ENCODE peak calls at places on chromosomes 6 and 20, in eight cellular contexts. R is heart right ventricle, Y is neuronal stem cell, W is psoas muscle, C is PC-9, N is adrenal gland, V is IMR-90, A is upper lobe of right lung. B is an unnamed sample. For H3K4me1 and H3K36me3, the result is how much of the 10 kb centered on the place peaks cover.

GRCh38 chr6:145507251-145507650 is 228.1 kb downstream of the EPM2A start:
- DNase-seq in W (no peak), R (no peak), N (no peak), C (no peak), A (no peak), Y (no peak), V (no peak), B (no peak)

GRCh38 chr6:75205776-75206334 is at the start of gene COL12A1:
- DNase-seq in C (peak), V (peak), A (peak), R (peak), Y (peak), N (peak), W (peak), B (no peak)

GRCh38 chr20:25586877-25587276 is 1.5 kb upstream of the NINL start:
- DNase-seq in R (no peak), A (peak), W (no peak), C (no peak), N (no peak), V (peak), Y (no peak), B (no peak)

GRCh38 chr6:5151955-5152401 is 66.8 kb downstream of the PPP1R3G start:
- DNase-seq in A (no peak), R (no peak), Y (no peak), W (no peak), V (peak), N (no peak), C (no peak), B (no peak)

GRCh38 chr6:51934098-51934497 is 153.3 kb downstream of the PKHD1 start:
- DNase-seq in C (no peak), A (no peak), V (no peak), N (no peak), R (no peak), Y (no peak), W (no peak), B (no peak)

GRCh38 chr6:93389192-93389591 is 30.2 kb downstream of the EPHA7 start:
- DNase-seq in A (no peak), R (no peak), Y (no peak), V (no peak), N (no peak), C (no peak), W (no peak), B (no peak)

GRCh38 chr6:14476793-14477531 is 359.4 kb downstream of the CD83 start:
- DNase-seq in C (no peak), W (peak), A (no peak), R (no peak), N (peak), Y (no peak), V (peak), B (no peak)

GRCh38 chr6:157188213-157188612 is 135.1 kb downstream of the TMEM242 start:
- DNase-seq in W (no peak), N (no peak), A (no peak), R (no peak), Y (no peak), V (peak), C (no peak), B (no peak)

GRCh38 chr6:139710578-139710977 is 336.1 kb upstream of the CITED2 start:
- DNase-seq in W (no peak), C (no peak), N (no peak), A (no peak), Y (no peak), V (no peak), R (no peak), B (no peak)

GRCh38 chr6:44933113-44933512 is 395.0 kb upstream of the RUNX2 start:
- DNase-seq in C (no peak), Y (no peak), V (no peak), W (no peak), A (no peak), N (no peak), R (no peak), B (peak)

GRCh38 chr6:154319231-154319858 is 37.3 kb downstream of the IPCEF1 start:
- DNase-seq in W (no peak), N (no peak), R (no peak), A (no peak), V (peak), Y (no peak), C (no peak), B (no peak)

GRCh38 chr6:130622142-130622541 is 205.1 kb upstream of the SMLR1 start:
- DNase-seq in W (no peak), C (no peak), A (no peak), N (no peak), V (peak), R (no peak), Y (no peak), B (no peak)

GRCh38 chr6:5866547-5867051 is 140.1 kb downstream of the NRN1 start:
- DNase-seq in A (no peak), Y (no peak), W (no peak), N (no peak), C (peak), R (no peak), V (peak), B (peak)

GRCh38 chr6:158717341-158718328 is 67.8 kb downstream of the SYTL3 start:
- DNase-seq in V (no peak), W (no peak), A (no peak), Y (no peak), N (no peak), C (no peak), R (no peak), B (peak)

DNA sequence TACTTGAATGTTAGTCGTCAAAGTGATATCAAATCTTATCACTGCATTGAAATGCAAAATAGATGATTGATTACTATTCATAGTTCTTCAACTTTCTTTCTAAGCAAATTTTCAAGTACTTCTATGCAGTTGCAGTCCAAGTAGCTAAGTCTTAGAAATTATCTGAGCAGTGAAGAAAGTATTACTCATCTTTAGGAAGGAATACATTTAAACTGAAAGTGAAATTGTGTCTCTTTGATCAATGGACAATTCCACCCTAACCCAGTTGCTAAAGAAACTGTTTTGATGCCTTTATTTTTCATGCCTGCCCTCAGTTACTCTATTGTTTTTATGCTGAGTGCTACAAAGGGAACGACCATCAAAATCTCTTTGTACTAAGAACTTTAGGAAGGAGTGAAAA is 337.4 kb downstream of the GRIK2 start:
- DNase-seq in N (no peak), A (no peak), Y (no peak), C (no peak), R (no peak), W (no peak), V (peak), B (no peak)
- H3K27ac ChIP-seq in N (no peak), A (no peak), Y (no peak), C (no peak), R (no peak), W (no peak), V (peak), B (no peak)

GRCh38 chr6:152166897-152167296 is 359.4 kb downstream of the ESR1 start:
- DNase-seq in R (no peak), V (no peak), C (no peak), N (no peak), W (no peak), Y (no peak), A (no peak), B (no peak)
- H3K4me1 ChIP-seq in R (under half), V (under half), C (under half), N (under half), W (under half), Y (under half), A (under half), B (under half)

GRCh38 chr6:87220997-87221396 is 65.6 kb downstream of the ZNF292 start:
- DNase-seq in Y (no peak), R (no peak), V (no peak), W (no peak), C (no peak), N (no peak), A (no peak), B (no peak)
- H3K36me3 ChIP-seq in Y (under half), R (under half), V (under half), W (under half), C (under half), N (under half), A (half or more), B (under half)

GRCh38 chr6:137208279-137208678 is 10.9 kb downstream of the IFNGR1 start:
- DNase-seq in V (no peak), N (no peak), A (no peak), R (no peak), C (no peak), Y (no peak), W (no peak), B (no peak)

GRCh38 chr6:137213813-137214212 is 5.4 kb downstream of the IFNGR1 start:
- DNase-seq in R (no peak), A (no peak), W (no peak), V (no peak), Y (no peak), N (no peak), C (no peak), B (no peak)

GRCh38 chr6:137211910-137212309 is 7.3 kb downstream of the IFNGR1 start:
- DNase-seq in Y (no peak), N (no peak), V (no peak), W (no peak), C (no peak), R (no peak), A (no peak), B (no peak)

GRCh38 chr6:137213331-137213740 is 5.8 kb downstream of the IFNGR1 start:
- DNase-seq in W (no peak), A (no peak), Y (no peak), V (no peak), C (no peak), N (no peak), R (no peak), B (no peak)

GRCh38 chr6:137210903-137211302 is 8.3 kb downstream of the IFNGR1 start:
- DNase-seq in C (no peak), V (peak), N (no peak), Y (no peak), W (no peak), A (no peak), R (no peak), B (no peak)
- H3K27ac ChIP-seq in C (no peak), V (no peak), N (no peak), Y (no peak), W (no peak), A (peak), R (peak), B (no peak)

DNA sequence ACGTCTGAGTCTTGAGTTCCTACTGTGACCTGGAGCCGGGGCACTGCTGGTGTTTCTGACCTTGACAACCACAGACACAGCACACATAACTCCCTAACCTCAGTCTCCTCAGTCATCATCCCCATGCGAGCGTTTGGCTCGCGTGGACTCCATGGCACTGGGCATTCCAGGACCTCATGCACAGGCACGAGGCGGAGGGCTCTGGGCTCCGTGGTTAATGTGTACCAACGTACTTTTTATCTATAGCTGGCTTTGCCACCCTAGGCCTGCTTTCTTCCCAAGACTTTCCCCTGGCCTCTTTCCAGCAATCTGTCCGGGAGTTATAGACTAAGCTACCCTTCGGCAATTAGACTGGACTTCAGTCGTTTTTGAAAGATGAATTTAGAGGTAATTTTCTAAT is 15.9 kb upstream of the CTCFL start:
- DNase-seq in C (no peak), W (no peak), R (no peak), Y (no peak), A (no peak), N (no peak), V (no peak), B (no peak)
- H3K4me1 ChIP-seq in C (under half), W (under half), R (under half), Y (under half), A (under half), N (under half), V (under half), B (under half)

GRCh38 chr6:111356551-111356950 is 126.5 kb downstream of the REV3L start:
- DNase-seq in Y (no peak), C (no peak), V (no peak), W (no peak), N (no peak), A (no peak), R (no peak), B (no peak)
- H3K36me3 ChIP-seq in Y (under half), C (under half), V (under half), W (under half), N (under half), A (half or more), R (under half), B (under half)

GRCh38 chr6:106745396-106745795 is 116.0 kb downstream of the QRSL1 start:
- DNase-seq in C (no peak), R (no peak), N (no peak), Y (no peak), V (no peak), W (no peak), A (no peak), B (no peak)
- H3K27ac ChIP-seq in C (peak), R (no peak), N (no peak), Y (no peak), V (no peak), W (no peak), A (no peak), B (no peak)